ENCODE peak calls at places on chromosomes 7 and 10, in eight cellular contexts. H is occipital lobe; O is H4; Q is non-pigmented ciliary epithelial cell; Z is glutamatergic neuron; S is NCI-H1436; T is nucleus accumbens; X is CD8-positive, alpha-beta memory T cell. U is an unnamed sample.

GRCh38 chr7:25858562-25859411 is 293.2 kb upstream of the NFE2L3 start:
- DNase-seq in H (no peak), O (no peak), Q (no peak), Z (peak; percentile 66), S (no peak), T (no peak), X (no peak), U (no peak)

GRCh38 chr10:8873310-8873709 is 818.8 kb downstream of the GATA3 start:
- DNase-seq in H (no peak), O (peak; percentile 37), Q (no peak), Z (no peak), S (no peak), T (no peak), X (no peak), U (no peak)

GRCh38 chr7:116273918-116274301 is 63.6 kb downstream of the TES start:
- DNase-seq in H (no peak), O (no peak), Q (no peak), Z (no peak), S (no peak), T (no peak), X (no peak), U (no peak)

GRCh38 chr10:31071232-31071999 is 39.8 kb upstream of the ZNF438 start:
- DNase-seq in H (no peak), O (peak; percentile 10), Q (peak; percentile 73), Z (no peak), S (no peak), T (no peak), X (no peak), U (no peak)

GRCh38 chr7:130500910-130501309 is 9.0 kb downstream of the MEST start:
- DNase-seq in H (no peak), O (no peak), Q (no peak), Z (no peak), S (no peak), T (no peak), X (no peak), U (no peak)

GRCh38 chr10:64468219-64468618 is 947.0 kb downstream of the REEP3 start:
- DNase-seq in H (no peak), O (no peak), Q (no peak), Z (no peak), S (no peak), T (no peak), X (no peak), U (no peak)

GRCh38 chr7:135445690-135446089 is 64.2 kb downstream of the CNOT4 start:
- DNase-seq in H (no peak), O (no peak), Q (no peak), Z (no peak), S (no peak), T (no peak), X (no peak), U (no peak)

GRCh38 chr10:114996542-114996941 is 58.5 kb downstream of the TRUB1 start:
- DNase-seq in H (no peak), O (no peak), Q (peak; percentile 62), Z (no peak), S (no peak), T (no peak), X (no peak), U (no peak)

GRCh38 chr7:123522061-123522460 is 12.3 kb downstream of the IQUB start:
- DNase-seq in H (no peak), O (no peak), Q (no peak), Z (no peak), S (no peak), T (no peak), X (no peak), U (no peak)

GRCh38 chr10:18203526-18203925 is 63.3 kb downstream of the CACNB2 start:
- DNase-seq in H (no peak), O (no peak), Q (no peak), Z (no peak), S (no peak), T (no peak), X (no peak), U (no peak)

GRCh38 chr10:62545155-62545554 is 171.0 kb downstream of the ZNF365 start:
- DNase-seq in H (no peak), O (no peak), Q (no peak), Z (no peak), S (no peak), T (no peak), X (no peak), U (no peak)

GRCh38 chr7:77887567-77887966 is 89.0 kb downstream of the PHTF2 start:
- DNase-seq in H (no peak), O (no peak), Q (peak; percentile 58), Z (no peak), S (no peak), T (no peak), X (no peak), U (no peak)

GRCh38 chr10:135601-136464 is 578 bp downstream of the ZMYND11 start:
- DNase-seq in H (peak; percentile 45), O (peak; percentile 15), Q (no peak), Z (peak; percentile 69), S (peak; percentile 41), T (peak; percentile 48), X (peak; percentile 72), U (peak; percentile 64)

GRCh38 chr10:1487288-1487687 is 250.0 kb downstream of the ADARB2 start:
- DNase-seq in H (no peak), O (no peak), Q (no peak), Z (no peak), S (no peak), T (no peak), X (no peak), U (no peak)

GRCh38 chr7:151706568-151707469 is 170.1 kb downstream of the PRKAG2 start:
- DNase-seq in H (no peak), O (no peak), Q (no peak), Z (no peak), S (no peak), T (no peak), X (no peak), U (no peak)

GRCh38 chr7:95811846-95812445 is 39.6 kb downstream of the DYNC1I1 start:
- DNase-seq in H (no peak), O (no peak), Q (no peak), Z (no peak), S (no peak), T (no peak), X (no peak), U (no peak)

GRCh38 chr7:33727415-33727814 is 177.9 kb upstream of the BMPER start:
- DNase-seq in H (no peak), O (no peak), Q (no peak), Z (no peak), S (no peak), T (no peak), X (no peak), U (no peak)

GRCh38 chr7:71652551-71652950 is 520.6 kb downstream of the GALNT17 start:
- DNase-seq in H (no peak), O (no peak), Q (no peak), Z (no peak), S (no peak), T (no peak), X (no peak), U (no peak)

GRCh38 chr10:76939862-76940495 is 697.6 kb downstream of the KCNMA1 start:
- DNase-seq in H (no peak), O (no peak), Q (no peak), Z (no peak), S (no peak), T (no peak), X (no peak), U (no peak)

GRCh38 chr7:51640851-51641250 is 324.2 kb upstream of the COBL start:
- DNase-seq in H (no peak), O (no peak), Q (no peak), Z (no peak), S (no peak), T (no peak), X (no peak), U (no peak)

GRCh38 chr7:21305455-21306235 is 122.2 kb upstream of the SP4 start:
- DNase-seq in H (no peak), O (no peak), Q (no peak), Z (no peak), S (no peak), T (no peak), X (no peak), U (no peak)

GRCh38 chr7:46881507-46882127 is 700.3 kb downstream of the TNS3 start:
- DNase-seq in H (no peak), O (no peak), Q (no peak), Z (no peak), S (no peak), T (no peak), X (no peak), U (no peak)

GRCh38 chr7:156612930-156613329 is 27.6 kb upstream of the RNF32 start:
- DNase-seq in H (no peak), O (no peak), Q (no peak), Z (no peak), S (no peak), T (no peak), X (peak; percentile 83), U (peak; percentile 66)

GRCh38 chr10:84907461-84908010 is 579.1 kb downstream of the CCSER2 start:
- DNase-seq in H (no peak), O (no peak), Q (no peak), Z (no peak), S (no peak), T (no peak), X (no peak), U (no peak)

GRCh38 chr7:116592041-116592355 is 67.2 kb downstream of the CAV1 start:
- DNase-seq in H (no peak), O (no peak), Q (no peak), Z (no peak), S (no peak), T (no peak), X (no peak), U (no peak)

GRCh38 chr7:112162161-112163020 is 43.8 kb downstream of the DOCK4 start:
- DNase-seq in H (peak; percentile 68), O (peak; percentile 47), Q (no peak), Z (peak; percentile 59), S (peak; percentile 32), T (peak; percentile 48), X (no peak), U (no peak)

GRCh38 chr7:51210766-51211165 is 105.8 kb downstream of the COBL start:
- DNase-seq in H (no peak), O (no peak), Q (no peak), Z (no peak), S (no peak), T (no peak), X (no peak), U (no peak)

GRCh38 chr7:41161188-41161587 is 541.7 kb downstream of the INHBA start:
- DNase-seq in H (no peak), O (no peak), Q (no peak), Z (no peak), S (no peak), T (no peak), X (no peak), U (no peak)

GRCh38 chr10:45566415-45566814 is 106.2 kb downstream of the ZFAND4 start:
- DNase-seq in H (no peak), O (no peak), Q (no peak), Z (no peak), S (no peak), T (no peak), X (no peak), U (no peak)

GRCh38 chr10:12384906-12385305 is 35.6 kb downstream of the CAMK1D start:
- DNase-seq in H (no peak), O (no peak), Q (no peak), Z (no peak), S (no peak), T (no peak), X (no peak), U (no peak)

GRCh38 chr10:50417906-50418697 is 166.8 kb upstream of the ASAH2 start:
- DNase-seq in H (peak; percentile 41), O (peak; percentile 81), Q (no peak), Z (peak; percentile 53), S (no peak), T (peak; percentile 20), X (peak; percentile 5), U (peak; percentile 24)

GRCh38 chr7:132577206-132578049 is 1.2 kb upstream of the PLXNA4 start:
- DNase-seq in H (peak; percentile 74), O (peak; percentile 35), Q (no peak), Z (peak; percentile 89), S (no peak), T (peak; percentile 54), X (no peak), U (no peak)

GRCh38 chr10:94251098-94251497 is 111.6 kb downstream of the NOC3L start:
- DNase-seq in H (no peak), O (no peak), Q (no peak), Z (no peak), S (no peak), T (no peak), X (no peak), U (no peak)

GRCh38 chr7:46239856-46240255 is 318.8 kb upstream of the IGFBP3 start:
- DNase-seq in H (no peak), O (no peak), Q (no peak), Z (no peak), S (no peak), T (no peak), X (no peak), U (no peak)

U was measured in activated CD4-positive, alpha-beta T cell treated with anti-CD3 and anti-CD28 coated beads for 4 hours.